ENCODE peak calls at places on chromosomes 7 and 10, in seven cellular contexts. I is H1, N is SK-N-SH, K is K562, F is GM12878, S is HepG2, H is GM12892. R is an unnamed sample.

GRCh38 chr7:73937014-73937413 is 76.1 kb downstream of the TMEM270 start:
- DNase-seq in I (no peak), N (no peak), K (no peak), F (no peak), S (no peak), H (no peak), R (no peak)

GRCh38 chr7:131745645-131746248 is 189.3 kb upstream of the PODXL start:
- DNase-seq in I (no peak), N (no peak), K (no peak), F (no peak), S (peak; percentile 7), H (no peak), R (no peak)

GRCh38 chr7:5704534-5704922 is 76.9 kb downstream of the RNF216 start:
- DNase-seq in I (peak; percentile 44), N (peak; percentile 75), K (peak; percentile 71), F (no peak), S (peak; percentile 75), H (no peak), R (peak; percentile 32)

GRCh38 chr10:35765039-35765662 is 123.1 kb upstream of the FZD8 start:
- DNase-seq in I (no peak), N (no peak), K (peak; percentile 20), F (no peak), S (no peak), H (no peak), R (no peak)

GRCh38 chr10:132448248-132448731 is 51.3 kb downstream of the PWWP2B start:
- DNase-seq in I (no peak), N (peak; percentile 86), K (peak; percentile 88), F (peak; percentile 30), S (no peak), H (no peak), R (peak; percentile 63)

GRCh38 chr10:117461766-117462423 is 80.7 kb upstream of the EMX2 start:
- DNase-seq in I (no peak), N (no peak), K (no peak), F (no peak), S (no peak), H (no peak), R (no peak)

GRCh38 chr10:99870051-99870730 is 87.8 kb downstream of the ABCC2 start:
- DNase-seq in I (no peak), N (no peak), K (no peak), F (no peak), S (no peak), H (no peak), R (no peak)

GRCh38 chr10:29668628-29669027 is 33.9 kb upstream of the SVIL start:
- DNase-seq in I (no peak), N (no peak), K (no peak), F (no peak), S (no peak), H (no peak), R (no peak)

GRCh38 chr10:79106251-79106650 is 37.5 kb downstream of the ZMIZ1 start:
- DNase-seq in I (no peak), N (no peak), K (no peak), F (no peak), S (no peak), H (no peak), R (no peak)

GRCh38 chr7:105003275-105003674 is 10.7 kb upstream of the KMT2E start:
- DNase-seq in I (no peak), N (no peak), K (no peak), F (no peak), S (no peak), H (no peak), R (no peak)

GRCh38 chr7:96179863-96180262 is 142.0 kb downstream of the SLC25A13 start:
- DNase-seq in I (no peak), N (no peak), K (no peak), F (no peak), S (no peak), H (no peak), R (no peak)

GRCh38 chr7:28855538-28856217 is 102.5 kb downstream of the TRIL start:
- DNase-seq in I (no peak), N (no peak), K (peak; percentile 15), F (no peak), S (peak; percentile 70), H (no peak), R (no peak)

GRCh38 chr7:70710011-70710480 is 421.9 kb upstream of the GALNT17 start:
- DNase-seq in I (no peak), N (no peak), K (no peak), F (peak; percentile 73), S (no peak), H (no peak), R (no peak)

GRCh38 chr7:130441408-130441854 is 615 bp upstream of the CEP41 start:
- DNase-seq in I (no peak), N (peak; percentile 38), K (no peak), F (no peak), S (no peak), H (no peak), R (no peak)

GRCh38 chr7:77281780-77282478 is 82.3 kb upstream of the FGL2 start:
- DNase-seq in I (no peak), N (no peak), K (no peak), F (no peak), S (no peak), H (no peak), R (no peak)

GRCh38 chr7:34075976-34076375 is 170.6 kb downstream of the BMPER start:
- DNase-seq in I (no peak), N (no peak), K (no peak), F (no peak), S (no peak), H (no peak), R (no peak)

GRCh38 chr7:47556511-47557180 is 25.3 kb downstream of the TNS3 start:
- DNase-seq in I (no peak), N (no peak), K (no peak), F (no peak), S (no peak), H (no peak), R (no peak)

GRCh38 chr7:142616842-142617241 is 132.4 kb upstream of the PRSS1 start:
- DNase-seq in I (no peak), N (no peak), K (no peak), F (no peak), S (no peak), H (no peak), R (no peak)

GRCh38 chr10:101841826-101842225 is 1.8 kb downstream of the KCNIP2 start:
- DNase-seq in I (no peak), N (peak; percentile 44), K (peak; percentile 1), F (no peak), S (no peak), H (no peak), R (no peak)
- TF ChIP-seq TAF1 in I (no peak), N (no peak), K (no peak), F (no peak), S (no peak), H (no peak), R (no peak)

DNA sequence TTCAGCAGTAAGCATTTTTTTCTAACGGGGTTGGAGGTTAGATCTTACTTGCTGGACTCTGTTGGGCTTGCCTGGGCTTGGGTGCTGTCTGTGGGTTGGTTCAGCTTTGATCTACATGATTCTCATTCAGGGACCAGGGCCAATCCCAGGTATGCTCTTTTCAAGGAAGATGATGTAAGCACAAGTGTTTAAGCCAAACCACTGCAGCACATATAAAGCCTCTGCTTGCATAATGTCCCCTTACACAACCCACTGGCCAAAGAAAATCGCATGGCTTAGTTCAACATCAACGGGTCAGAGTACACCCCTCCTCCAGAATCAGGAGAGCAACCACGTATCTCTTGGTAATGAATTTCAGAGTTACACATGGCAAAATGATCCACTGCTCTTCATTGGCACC is 83.9 kb downstream of the DNAJB9 start:
- DNase-seq in I (no peak), N (no peak), K (no peak), F (no peak), S (peak; percentile 26), H (no peak), R (no peak)
- TF ChIP-seq TAF1 in I (no peak), N (no peak), K (no peak), F (no peak), S (no peak), H (no peak), R (no peak)

GRCh38 chr7:127870231-127870907 is 160.9 kb downstream of the LRRC4 start:
- DNase-seq in I (no peak), N (no peak), K (no peak), F (no peak), S (no peak), H (no peak), R (no peak)
- TF ChIP-seq TAF1 in I (no peak), N (no peak), K (no peak), F (no peak), S (no peak), H (no peak), R (no peak)

GRCh38 chr10:128087146-128087883 is 38.9 kb downstream of the MKI67 start:
- DNase-seq in I (no peak), N (no peak), K (no peak), F (no peak), S (no peak), H (no peak), R (no peak)

GRCh38 chr10:128086003-128086863 is 40.0 kb downstream of the MKI67 start:
- DNase-seq in I (no peak), N (no peak), K (no peak), F (no peak), S (no peak), H (no peak), R (no peak)

GRCh38 chr10:128083191-128083895 is 42.9 kb downstream of the MKI67 start:
- DNase-seq in I (no peak), N (peak; percentile 59), K (no peak), F (no peak), S (no peak), H (no peak), R (no peak)

GRCh38 chr10:128084991-128085390 is 41.2 kb downstream of the MKI67 start:
- DNase-seq in I (no peak), N (no peak), K (no peak), F (no peak), S (no peak), H (no peak), R (no peak)

DNA sequence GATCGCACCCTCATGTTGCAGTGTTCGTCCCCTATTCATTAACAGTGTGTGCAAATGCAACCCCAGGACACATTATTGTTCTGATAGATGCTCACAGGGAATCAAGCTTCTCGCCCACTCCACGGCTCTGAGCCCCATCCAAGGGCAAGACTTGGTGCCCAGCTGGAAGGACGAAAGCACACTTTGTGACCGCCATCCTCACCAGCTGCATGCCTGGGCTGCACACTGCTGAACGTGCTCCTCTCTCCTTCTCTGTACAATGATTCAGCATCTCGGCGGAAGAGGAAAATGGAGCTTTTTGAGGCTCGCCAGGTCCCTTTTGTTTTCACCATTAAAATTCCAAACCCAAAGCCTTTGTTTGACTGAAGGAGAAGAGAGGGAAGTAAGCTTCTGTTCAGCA is 41.9 kb downstream of the MKI67 start:
- DNase-seq in I (no peak), N (no peak), K (no peak), F (no peak), S (no peak), H (no peak), R (no peak)
- TF ChIP-seq TAF1 in I (no peak), N (no peak), K (no peak), F (no peak), S (no peak), H (no peak), R (no peak)

DNA sequence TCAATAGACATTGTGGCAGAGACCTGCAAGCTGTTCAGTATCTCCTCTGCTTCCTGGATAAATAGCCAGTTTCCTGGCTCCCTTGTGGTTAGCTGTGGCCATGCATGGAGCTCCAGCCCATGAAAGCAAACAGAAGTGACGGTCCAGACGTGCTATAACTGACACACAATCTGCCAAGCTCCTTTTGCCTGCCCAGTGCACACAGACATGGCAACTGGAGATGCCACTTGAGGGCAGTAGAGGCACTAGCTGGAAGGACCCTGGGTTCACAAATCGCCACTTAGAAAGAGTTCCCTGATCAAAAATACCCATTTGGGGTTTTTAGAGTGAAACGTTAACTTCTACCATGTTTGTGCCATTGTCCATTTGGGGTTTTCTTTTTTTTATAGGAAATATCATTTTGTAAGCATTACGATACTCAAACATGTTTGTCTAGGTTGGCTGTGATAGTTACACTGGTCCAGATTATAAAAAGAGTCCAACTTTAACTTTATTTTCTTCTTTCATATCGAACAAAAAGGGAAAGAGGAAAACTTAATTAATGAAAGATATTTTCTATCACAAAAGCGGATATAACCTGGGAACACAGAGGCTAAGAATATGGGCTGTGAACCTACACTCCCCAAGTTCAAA is 31.3 kb downstream of the KIN start:
- DNase-seq in I (no peak), N (no peak), K (no peak), F (no peak), S (peak; percentile 41), H (no peak), R (no peak)
- TF ChIP-seq TAF1 in I (no peak), N (no peak), K (no peak), F (no peak), S (no peak), H (no peak), R (no peak)